ENCODE peak calls at places on chromosomes 11 and 22, in five cellular contexts. X, N, P, V and Y are unnamed samples.

GRCh38 chr11:76269247-76269646 is 62.9 kb upstream of the WNT11 start:
- DNase-seq in X (no peak), N (no peak), P (peak), V (peak), Y (no peak)

GRCh38 chr11:44729718-44730117 is 3.0 kb downstream of the TSPAN18 start:
- DNase-seq in X (no peak), N (no peak), P (no peak), V (no peak), Y (no peak)

GRCh38 chr11:19093976-19094375 is 23.0 kb upstream of the ZDHHC13 start:
- DNase-seq in X (no peak), N (no peak), P (no peak), V (no peak), Y (no peak)

GRCh38 chr22:47139790-47140119 is 377.3 kb downstream of the TBC1D22A start:
- DNase-seq in X (no peak), N (no peak), P (no peak), V (no peak), Y (no peak)

GRCh38 chr11:8872017-8872416 is 39.0 kb upstream of the AKIP1 start:
- DNase-seq in X (no peak), N (no peak), P (no peak), V (no peak), Y (no peak)

GRCh38 chr11:11876458-11876857 is 34.7 kb downstream of the USP47 start:
- DNase-seq in X (no peak), N (no peak), P (no peak), V (no peak), Y (no peak)

GRCh38 chr11:123640677-123641494 is 13.5 kb downstream of the SCN3B start:
- DNase-seq in X (no peak), N (no peak), P (peak), V (no peak), Y (peak)

GRCh38 chr11:70007796-70008195 is 70.3 kb upstream of the ANO1 start:
- DNase-seq in X (no peak), N (no peak), P (no peak), V (no peak), Y (no peak)

GRCh38 chr11:35321111-35321510 is 98.2 kb downstream of the SLC1A2 start:
- DNase-seq in X (no peak), N (no peak), P (no peak), V (no peak), Y (no peak)
- TF ChIP-seq CTCF in X (no peak), N (no peak), P (no peak), V (no peak), Y (no peak)

GRCh38 chr22:48919187-48919590 is 908.5 kb downstream of the BRD1 start:
- DNase-seq in X (no peak), N (no peak), P (no peak), V (no peak), Y (no peak)
- TF ChIP-seq CTCF in X (no peak), N (no peak), P (no peak), V (no peak), Y (no peak)

GRCh38 chr22:16776088-16776487 is 49.1 kb downstream of the XKR3 start:
- DNase-seq in X (no peak), N (no peak), P (no peak), V (no peak), Y (no peak)

GRCh38 chr22:16777284-16777924 is 47.8 kb downstream of the XKR3 start:
- DNase-seq in X (no peak), N (no peak), P (no peak), V (no peak), Y (no peak)

GRCh38 chr22:16774911-16775529 is 50.2 kb downstream of the XKR3 start:
- DNase-seq in X (no peak), N (no peak), P (no peak), V (no peak), Y (no peak)
- TF ChIP-seq CTCF in X (no peak), N (no peak), P (no peak), V (no peak), Y (no peak)

DNA sequence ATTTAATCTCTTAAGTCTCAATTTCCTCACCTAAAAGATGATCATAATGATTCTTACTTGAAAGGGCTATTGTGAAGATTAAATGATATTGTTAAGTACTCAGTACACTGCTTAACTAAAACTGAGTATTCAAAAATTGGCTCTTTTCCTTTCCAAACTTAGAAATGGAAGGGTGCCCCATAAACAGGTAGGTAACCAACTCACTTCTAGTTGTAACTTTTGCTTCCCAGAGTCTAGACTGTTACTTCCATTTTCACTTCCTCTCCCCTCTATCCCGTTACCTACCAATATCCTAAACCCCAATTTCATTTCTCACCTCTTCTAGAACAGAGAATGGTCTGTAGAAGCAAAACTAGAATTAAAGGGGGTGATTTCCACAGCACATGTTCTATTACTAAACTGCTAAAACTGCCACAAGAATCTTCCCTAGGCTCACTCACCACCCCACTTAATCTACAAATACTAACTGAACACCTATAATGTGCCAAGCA is 50.0 kb downstream of the RRAS2 start:
- DNase-seq in X (no peak), N (no peak), P (no peak), V (no peak), Y (no peak)
- TF ChIP-seq CTCF in X (no peak), N (no peak), P (no peak), V (no peak), Y (no peak)

DNA sequence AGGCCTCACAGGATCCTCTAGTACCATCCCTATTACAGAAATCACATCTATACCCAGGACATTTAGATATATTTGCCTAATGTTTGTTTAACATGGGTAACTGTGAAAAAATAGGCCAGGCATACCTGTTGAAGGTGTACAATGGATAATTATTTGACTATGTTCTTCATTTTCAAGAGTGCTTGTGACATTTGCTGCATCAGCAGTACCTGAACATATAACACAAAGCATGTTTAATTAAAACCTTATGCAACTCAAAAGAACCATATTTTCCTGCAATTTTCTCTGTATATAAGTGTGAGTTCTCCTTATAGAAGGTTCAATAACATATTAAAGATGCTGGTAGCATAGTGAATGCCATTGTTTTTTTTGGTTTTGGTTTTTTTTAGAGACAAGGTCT is 8.5 kb upstream of the CCDC34 start:
- DNase-seq in X (no peak), N (no peak), P (no peak), V (no peak), Y (no peak)
- TF ChIP-seq CTCF in X (no peak), N (no peak), P (no peak), V (no peak), Y (no peak)

GRCh38 chr11:60753309-60753708 is 3.4 kb upstream of the MS4A15 start:
- DNase-seq in X (no peak), N (no peak), P (no peak), V (no peak), Y (no peak)

GRCh38 chr11:60761436-60762190 is 4.9 kb downstream of the MS4A15 start:
- DNase-seq in X (no peak), N (no peak), P (no peak), V (no peak), Y (no peak)

GRCh38 chr11:60757231-60757800 is 649 bp downstream of the MS4A15 start:
- DNase-seq in X (no peak), N (no peak), P (no peak), V (no peak), Y (no peak)

GRCh38 chr11:60754887-60755286 is 1.8 kb upstream of the MS4A15 start:
- DNase-seq in X (no peak), N (no peak), P (no peak), V (no peak), Y (no peak)

DNA sequence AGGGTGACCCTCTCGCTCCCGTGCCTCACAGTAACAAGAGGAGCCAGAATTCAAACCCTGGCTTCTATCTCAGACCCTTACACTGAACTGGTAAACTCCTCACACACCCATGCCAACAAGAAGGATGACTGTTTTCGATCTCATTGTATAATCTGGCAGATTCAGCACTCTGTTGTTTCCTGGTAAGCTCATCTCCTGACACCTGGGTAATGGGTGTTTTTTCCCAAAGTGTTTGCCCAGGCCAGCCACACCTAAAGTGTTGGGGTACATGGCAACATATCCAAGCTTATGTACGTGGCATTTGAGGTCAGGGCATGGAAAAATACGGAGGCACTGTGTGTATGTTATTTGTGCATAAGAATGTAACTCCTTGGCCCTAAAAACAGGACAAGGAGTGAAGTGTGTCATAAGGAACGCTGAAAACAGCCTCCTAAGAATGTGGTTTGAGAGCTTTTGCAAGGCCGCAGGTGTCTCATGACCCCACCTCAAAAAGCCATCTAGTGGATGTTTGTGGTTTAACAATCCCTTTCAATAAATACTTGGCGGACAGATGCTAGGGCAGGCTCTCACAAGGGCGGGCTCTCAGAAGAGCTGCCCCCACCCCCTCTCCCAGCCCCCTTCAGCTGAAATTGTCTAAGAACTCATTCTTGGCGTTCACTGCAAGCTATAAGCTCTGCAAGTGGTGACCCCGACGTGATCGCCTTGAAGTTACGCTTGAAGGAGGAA is at the start of gene MS4A15:
- DNase-seq in X (no peak), N (no peak), P (no peak), V (no peak), Y (peak)
- TF ChIP-seq CTCF in X (no peak), N (no peak), P (peak), V (peak), Y (peak)

GRCh38 chr11:31236052-31236652 is 133.4 kb downstream of the DCDC1 start:
- DNase-seq in X (no peak), N (no peak), P (no peak), V (no peak), Y (no peak)
- TF ChIP-seq CTCF in X (no peak), N (peak), P (peak), V (peak), Y (peak)